ENCODE peak calls at places on chromosomes 16 and 17, in ten cellular contexts. M is Peyer's patch; O is Right ventricle myocardium superior; U is COLO829; W is NCI-H1048; B is NCI-H1417; X is activated T-cell treated with anti-CD3 and anti-CD28 coated beads, Interleukin-2, amount 50 U/mL, for 72 hours; Z is T47D; H is AG10803; S is anterior cingulate cortex. R is an unnamed sample.

GRCh38 chr17:47663997-47664941 is 14.6 kb downstream of the KPNB1 start:
- DNase-seq in U (peak), H (peak), B (peak), S (peak), Z (peak), X (peak), O (no peak), W (peak), M (peak), R (no peak)

GRCh38 chr17:35973333-35974260 is 7.7 kb downstream of the CCL16 start:
- DNase-seq in X (no peak), B (no peak), W (no peak), U (no peak), Z (no peak), S (no peak), H (peak), M (no peak), O (no peak), R (no peak)

GRCh38 chr17:29867643-29868181 is 62.3 kb downstream of the SSH2 start:
- DNase-seq in U (no peak), O (no peak), M (no peak), Z (peak), S (no peak), B (no peak), W (no peak), X (no peak), H (no peak), R (no peak)

GRCh38 chr16:77834600-77834963 is 46.2 kb downstream of the VAT1L start:
- DNase-seq in X (no peak), W (no peak), B (no peak), O (no peak), H (peak), Z (no peak), M (no peak), U (no peak), S (no peak), R (no peak)

GRCh38 chr17:72344613-72345012 is 223.8 kb downstream of the SOX9 start:
- DNase-seq in Z (no peak), B (no peak), X (no peak), W (no peak), H (no peak), U (no peak), M (no peak), O (no peak), S (no peak), R (no peak)

GRCh38 chr16:31351246-31351936 is 3.6 kb upstream of the ITGAX start:
- DNase-seq in O (no peak), W (no peak), B (no peak), M (peak), X (no peak), U (no peak), S (no peak), H (no peak), Z (no peak), R (peak)

GRCh38 chr17:68437979-68438877 is 19.1 kb downstream of the WIPI1 start:
- DNase-seq in M (peak), H (no peak), Z (no peak), O (peak), B (no peak), U (no peak), W (no peak), X (peak), S (no peak), R (no peak)

GRCh38 chr17:27473748-27474609 is 17.7 kb downstream of the KSR1 start:
- DNase-seq in X (peak), Z (peak), H (no peak), O (peak), B (no peak), S (no peak), M (peak), W (no peak), U (no peak), R (no peak)

GRCh38 chr17:78421534-78422266 is 43.3 kb downstream of the PGS1 start:
- DNase-seq in M (peak), U (peak), O (peak), S (peak), X (peak), B (peak), W (peak), H (peak), Z (peak), R (peak)

GRCh38 chr17:9893606-9894005 is 11.5 kb downstream of the RCVRN start:
- DNase-seq in B (no peak), S (no peak), H (peak), O (no peak), Z (no peak), M (no peak), W (no peak), X (no peak), U (no peak), R (no peak)

GRCh38 chr17:9854255-9854654 is 28.5 kb downstream of the GLP2R start:
- DNase-seq in B (no peak), Z (no peak), M (no peak), H (no peak), X (no peak), O (no peak), W (no peak), S (no peak), U (no peak), R (no peak)

GRCh38 chr17:6753006-6753445 is 2.8 kb upstream of the XAF1 start:
- DNase-seq in H (peak), S (no peak), X (peak), M (peak), U (no peak), B (no peak), W (no peak), O (peak), Z (no peak), R (peak)

GRCh38 chr16:4391635-4392381 is 20.2 kb downstream of the VASN start:
- DNase-seq in S (no peak), U (no peak), M (no peak), X (no peak), Z (no peak), B (no peak), O (no peak), W (no peak), H (no peak), R (no peak)

GRCh38 chr16:56701534-56701933 is 19.3 kb downstream of the MT1X start:
- DNase-seq in B (no peak), Z (no peak), S (no peak), X (no peak), O (no peak), U (no peak), M (no peak), W (no peak), H (no peak), R (no peak)

GRCh38 chr17:63611354-63611753 is 10.7 kb downstream of the TACO1 start:
- DNase-seq in S (no peak), M (no peak), O (no peak), U (no peak), B (no peak), W (no peak), Z (no peak), X (peak), H (no peak), R (no peak)

GRCh38 chr16:90078594-90078895 is 1.4 kb upstream of the PRDM7 start:
- DNase-seq in X (no peak), H (no peak), O (no peak), U (no peak), S (no peak), M (no peak), W (no peak), Z (no peak), B (no peak), R (no peak)

GRCh38 chr17:55423535-55423934 is 1.9 kb upstream of the MMD start:
- DNase-seq in U (no peak), S (no peak), M (no peak), X (no peak), W (no peak), Z (no peak), O (no peak), B (no peak), H (no peak), R (no peak)

GRCh38 chr17:16086957-16087356 is 87.3 kb downstream of the TTC19 start:
- DNase-seq in H (no peak), B (no peak), S (no peak), X (no peak), M (no peak), Z (no peak), O (no peak), W (no peak), U (no peak), R (no peak)

GRCh38 chr16:87178177-87178863 is 138.9 kb downstream of the C16orf95 start:
- DNase-seq in S (no peak), Z (no peak), U (no peak), O (no peak), B (no peak), X (no peak), M (no peak), W (no peak), H (peak), R (no peak)

GRCh38 chr16:50743575-50744225 is 1.8 kb downstream of the CYLD start:
- DNase-seq in U (no peak), B (no peak), H (no peak), W (no peak), Z (no peak), M (no peak), O (no peak), X (no peak), S (no peak), R (no peak)

GRCh38 chr17:74759243-74759801 is 10.9 kb downstream of the NHERF1 start:
- DNase-seq in B (no peak), M (peak), U (no peak), S (no peak), O (no peak), X (peak), Z (peak), W (no peak), H (no peak), R (peak)

GRCh38 chr16:17252064-17252463 is 218.7 kb downstream of the XYLT1 start:
- DNase-seq in B (peak), X (no peak), U (no peak), H (peak), O (no peak), Z (no peak), W (no peak), S (no peak), M (no peak), R (no peak)

GRCh38 chr17:55057184-55057583 is 88.6 kb downstream of the STXBP4 start:
- DNase-seq in U (no peak), Z (no peak), O (no peak), M (no peak), W (no peak), H (no peak), S (no peak), B (no peak), X (no peak), R (no peak)

GRCh38 chr16:59148312-59148711 is 414.2 kb upstream of the GOT2 start:
- DNase-seq in Z (no peak), H (peak), U (no peak), X (no peak), O (no peak), S (no peak), B (no peak), W (no peak), M (no peak), R (no peak)